ENCODE peak calls at places on chromosomes 2 and 18, in four cellular contexts. K is HFFc6, Z is fibroblast of lung, J is cardiac muscle cell. Q is an unnamed sample.

GRCh38 chr2:17643031-17643615 is 102.6 kb downstream of the VSNL1 start:
- DNase-seq in K (peak), Z (peak), J (no peak), Q (peak)

GRCh38 chr2:42900226-42900744 is 107.9 kb upstream of the HAAO start:
- DNase-seq in K (peak), Z (no peak), J (no peak), Q (no peak)

GRCh38 chr2:37324536-37324785 is 172 bp downstream of the PRKD3 start:
- DNase-seq in K (peak), Z (peak), J (peak), Q (peak)

GRCh38 chr2:181523756-181524155 is 66.6 kb downstream of the ITGA4 start:
- DNase-seq in K (no peak), Z (no peak), J (no peak), Q (no peak)

GRCh38 chr2:29726976-29727375 is 194.4 kb downstream of the ALK start:
- DNase-seq in K (no peak), Z (no peak), J (no peak), Q (no peak)

GRCh38 chr2:28233070-28233718 is 159.5 kb upstream of the FOSL2 start:
- DNase-seq in K (no peak), Z (peak), J (peak), Q (peak)

GRCh38 chr2:239758325-239758877 is 266.7 kb downstream of the NDUFA10 start:
- DNase-seq in K (peak), Z (no peak), J (no peak), Q (no peak)

GRCh38 chr2:178108176-178108575 is 4.1 kb upstream of the RBM45 start:
- DNase-seq in K (no peak), Z (no peak), J (no peak), Q (no peak)

GRCh38 chr2:46873632-46874068 is 42.0 kb downstream of the MCFD2 start:
- DNase-seq in K (peak), Z (peak), J (no peak), Q (peak)

GRCh38 chr18:73283032-73283431 is 415.2 kb upstream of the NETO1 start:
- DNase-seq in K (peak), Z (no peak), J (no peak), Q (no peak)

GRCh38 chr2:128641421-128642095 is 322.9 kb upstream of the HS6ST1 start:
- DNase-seq in K (no peak), Z (no peak), J (no peak), Q (no peak)

GRCh38 chr18:6251084-6251483 is 163.6 kb downstream of the L3MBTL4 start:
- DNase-seq in K (no peak), Z (no peak), J (no peak), Q (no peak)

GRCh38 chr2:144459937-144460336 is 60.0 kb downstream of the ZEB2 start:
- DNase-seq in K (peak), Z (peak), J (no peak), Q (peak)

DNA sequence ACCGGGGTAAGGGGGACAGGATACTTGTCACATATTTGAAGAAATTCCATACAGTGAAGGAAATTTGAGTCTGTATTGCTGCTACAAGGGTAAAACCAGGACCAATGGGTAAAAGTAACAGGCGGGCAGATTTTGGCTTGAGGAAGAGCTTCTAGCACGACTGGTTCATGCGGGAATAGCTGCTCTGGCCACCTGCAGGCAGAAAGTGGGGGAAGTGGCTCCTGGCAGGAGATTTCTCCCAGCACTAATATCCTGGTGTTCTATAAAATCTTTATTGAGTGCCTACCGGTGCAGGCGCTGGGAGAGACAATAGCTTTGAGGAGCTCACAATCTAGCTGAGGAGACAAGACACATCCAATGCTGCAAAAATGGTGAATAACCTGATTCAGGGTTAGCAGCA is 198.5 kb downstream of the LOXHD1 start:
- DNase-seq in K (no peak), Z (no peak), J (no peak), Q (no peak)
- TF ChIP-seq CTCF in K (no peak), Z (no peak), J (no peak), Q (no peak)

DNA sequence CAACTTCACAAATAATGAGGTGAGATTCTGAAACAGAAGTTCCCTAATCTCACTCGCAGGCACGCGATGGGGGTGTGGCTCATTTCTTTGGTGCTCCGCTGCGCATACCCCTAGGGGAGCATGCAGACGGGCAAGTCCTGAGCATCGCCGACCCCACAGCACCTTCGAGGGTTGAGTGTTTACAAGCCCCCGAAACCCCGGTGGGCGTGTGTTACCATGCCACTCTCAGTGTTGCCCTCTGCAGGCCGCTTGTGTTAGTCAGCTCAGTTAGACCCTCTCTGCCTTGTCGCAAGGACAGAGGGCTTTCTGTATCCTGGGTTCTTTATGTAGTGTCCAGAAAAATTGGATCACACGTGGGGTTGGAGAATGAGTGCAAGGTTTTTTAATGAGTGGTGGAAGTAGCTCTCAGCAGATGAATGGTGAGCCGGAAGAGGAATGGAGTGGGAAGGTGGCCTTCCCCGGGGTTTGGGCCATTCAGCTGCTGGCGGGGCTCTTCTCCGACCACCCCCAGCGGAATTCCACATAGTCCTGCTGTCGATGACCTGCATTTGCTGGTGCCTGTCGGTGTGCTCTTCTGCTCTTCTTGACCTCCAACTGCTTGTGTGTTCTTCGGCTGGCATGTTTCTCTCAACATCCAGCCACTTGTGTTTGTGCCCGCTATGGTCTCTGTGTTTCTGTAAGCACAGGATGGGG is 191.3 kb downstream of the RPRM start:
- DNase-seq in K (no peak), Z (no peak), J (peak), Q (no peak)
- TF ChIP-seq CTCF in K (peak), Z (no peak), J (peak), Q (no peak)

GRCh38 chr2:234324151-234324550 is 172.7 kb downstream of the ARL4C start:
- DNase-seq in K (no peak), Z (peak), J (no peak), Q (no peak)
- TF ChIP-seq CTCF in K (no peak), Z (no peak), J (no peak), Q (no peak)

DNA sequence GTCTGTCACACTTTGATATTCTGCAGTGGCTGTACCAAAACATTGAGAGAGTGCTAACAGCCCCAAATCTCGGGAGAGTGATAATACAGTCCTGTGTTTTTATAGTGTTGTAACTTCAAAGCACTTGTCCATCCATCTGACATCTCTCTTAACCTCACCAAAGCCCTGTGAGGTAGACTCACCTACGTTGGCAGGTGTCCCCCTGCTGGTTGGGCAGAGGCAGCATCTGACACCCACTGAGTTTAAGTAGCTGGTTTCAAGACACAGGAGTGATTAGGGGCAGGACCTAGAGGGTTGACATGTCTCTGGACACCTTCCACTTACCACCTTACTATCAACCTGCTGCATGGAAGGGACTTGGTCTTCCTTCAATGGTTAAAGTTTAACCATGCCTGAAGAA is 22.9 kb downstream of the COLEC12 start:
- DNase-seq in K (no peak), Z (no peak), J (no peak), Q (no peak)
- TF ChIP-seq CTCF in K (peak), Z (no peak), J (peak), Q (peak)

DNA sequence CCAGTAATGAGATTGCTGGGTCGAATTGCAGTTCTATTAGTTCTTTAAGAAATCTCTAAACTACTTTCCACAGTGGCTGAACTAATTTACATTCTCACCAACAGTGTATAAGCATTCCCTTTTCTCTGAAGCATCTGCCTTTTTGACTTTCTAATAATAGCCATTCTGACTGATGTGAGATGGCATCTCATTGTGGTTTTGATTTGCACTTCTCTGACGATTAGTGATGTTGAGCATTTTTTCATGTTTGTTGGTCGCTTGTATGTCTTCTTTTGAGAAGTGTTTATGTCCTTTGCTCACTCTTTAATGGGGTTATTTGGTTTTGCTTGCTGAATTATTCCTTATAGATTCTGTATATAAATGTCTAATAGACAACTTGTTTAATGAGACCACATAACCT is 69.6 kb upstream of the UGP2 start:
- DNase-seq in K (no peak), Z (no peak), J (no peak), Q (no peak)
- TF ChIP-seq CTCF in K (no peak), Z (no peak), J (no peak), Q (no peak)

GRCh38 chr2:96209011-96209728 is 543 bp upstream of the STARD7 start:
- DNase-seq in K (no peak), Z (no peak), J (no peak), Q (no peak)
- TF ChIP-seq CTCF in K (peak), Z (no peak), J (no peak), Q (no peak)

GRCh38 chr2:127526940-127527804 is 883 bp upstream of the IWS1 start:
- DNase-seq in K (no peak), Z (no peak), J (no peak), Q (no peak)

GRCh38 chr2:127531133-127531709 is 4.3 kb upstream of the MYO7B start:
- DNase-seq in K (peak), Z (no peak), J (no peak), Q (no peak)

GRCh38 chr2:127530245-127531132 is 4.2 kb upstream of the IWS1 start:
- DNase-seq in K (peak), Z (no peak), J (no peak), Q (no peak)

GRCh38 chr2:127526142-127526939 is at the start of gene IWS1:
- DNase-seq in K (peak), Z (peak), J (peak), Q (peak)

DNA sequence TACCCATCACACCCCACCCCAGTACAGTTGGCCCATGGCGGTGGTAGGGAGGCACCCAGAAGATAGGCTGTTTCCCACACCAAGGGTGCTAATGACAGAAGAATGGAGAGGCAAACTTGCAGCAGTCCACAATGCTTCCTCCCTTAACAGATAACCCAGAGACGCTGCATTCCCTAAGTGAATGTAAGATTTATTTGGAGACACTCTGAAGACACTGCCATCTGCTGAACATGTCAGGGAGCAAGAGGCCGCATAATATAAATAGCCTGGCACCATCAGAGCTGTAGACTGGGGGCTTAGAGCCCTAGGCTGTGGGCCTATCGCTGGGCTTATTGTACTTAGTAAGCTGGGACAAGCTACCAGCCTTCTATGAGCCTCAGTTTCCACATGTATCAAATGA is 2.2 kb upstream of the IWS1 start:
- DNase-seq in K (no peak), Z (no peak), J (no peak), Q (no peak)
- TF ChIP-seq CTCF in K (no peak), Z (no peak), J (no peak), Q (no peak)

GRCh38 chr2:53417385-53417784 is 350.2 kb upstream of the CHAC2 start:
- DNase-seq in K (no peak), Z (no peak), J (no peak), Q (no peak)

GRCh38 chr2:53424902-53425301 is 342.7 kb upstream of the CHAC2 start:
- DNase-seq in K (no peak), Z (no peak), J (no peak), Q (no peak)

GRCh38 chr2:53422979-53423378 is 344.6 kb upstream of the CHAC2 start:
- DNase-seq in K (peak), Z (peak), J (peak), Q (peak)
- TF ChIP-seq CTCF in K (peak), Z (peak), J (peak), Q (peak)